ENCODE peak calls at places on chromosomes 13 and 19, in nine cellular contexts. C is EL; O is cardiac fibroblast; G is thyroid gland; M is stimulated activated CD4-positive, alpha-beta T cell treated with anti-CD3 and anti-CD28 coated beads, Interleukin-2, amount 100 ng/mL, for 48 hours; R is anterior cingulate cortex; W is epithelial cell of esophagus; A is activated CD4-positive, alpha-beta T cell treated with anti-CD3 and anti-CD28 coated beads for 24 hours; B is activated T-helper 1 cell treated with Interleukin-2 at 50 U/mL for 16 hours. U is an unnamed sample.

GRCh38 chr19:42207767-42208259 is 9.7 kb downstream of the DEDD2 start:
- DNase-seq in G (no peak), R (no peak), M (no peak), W (peak), B (peak), O (peak), A (no peak), C (peak), U (no peak)

GRCh38 chr19:36646746-36647145 is 19.9 kb downstream of the ZNF461 start:
- DNase-seq in B (no peak), C (no peak), O (no peak), R (no peak), A (no peak), G (no peak), W (no peak), M (no peak), U (no peak)

GRCh38 chr19:50607874-50608785 is 31.6 kb downstream of the SYT3 start:
- DNase-seq in C (peak), A (peak), W (peak), R (peak), B (peak), G (peak), O (peak), M (peak), U (peak)

GRCh38 chr13:114099918-114100445 is 32.4 kb downstream of the RASA3 start:
- DNase-seq in G (no peak), B (no peak), C (peak), O (peak), M (no peak), A (no peak), R (no peak), W (peak), U (no peak)

GRCh38 chr13:44271915-44272341 is 101.7 kb upstream of the SERP2 start:
- DNase-seq in B (no peak), R (peak), G (no peak), M (no peak), O (no peak), C (no peak), W (no peak), A (no peak), U (no peak)

GRCh38 chr13:25310891-25311290 is 9.5 kb downstream of the NUP58 start:
- DNase-seq in M (no peak), O (no peak), A (no peak), R (no peak), B (no peak), G (no peak), W (no peak), C (no peak), U (no peak)

GRCh38 chr13:110815471-110816204 is 99.2 kb downstream of the ANKRD10 start:
- DNase-seq in C (no peak), O (no peak), B (no peak), A (no peak), M (no peak), G (no peak), W (peak), R (no peak), U (no peak)

GRCh38 chr13:108269601-108270328 is at the start of gene TNFSF13B:
- DNase-seq in B (peak), G (peak), W (peak), M (peak), C (peak), R (no peak), O (peak), A (peak), U (peak)

GRCh38 chr13:31922724-31923123 is 108.8 kb upstream of the FRY start:
- DNase-seq in A (no peak), M (no peak), G (no peak), B (no peak), O (no peak), R (no peak), C (no peak), W (no peak), U (no peak)

GRCh38 chr13:30463820-30464495 is 1.8 kb downstream of the HMGB1 start:
- DNase-seq in R (peak), M (peak), B (peak), W (peak), G (peak), O (peak), C (peak), A (peak), U (no peak)

GRCh38 chr19:11452814-11453335 is 17.4 kb downstream of the PRKCSH start:
- DNase-seq in A (no peak), O (no peak), B (no peak), M (no peak), C (no peak), G (no peak), R (no peak), W (no peak), U (no peak)

GRCh38 chr19:17576758-17577532 is 21.5 kb downstream of the COLGALT1 start:
- DNase-seq in A (no peak), G (peak), B (no peak), O (peak), C (peak), M (no peak), R (no peak), W (peak), U (no peak)

GRCh38 chr19:3471954-3472655 is 8.2 kb downstream of the SMIM24 start:
- DNase-seq in B (peak), G (no peak), C (no peak), W (no peak), M (peak), R (no peak), O (no peak), A (peak), U (no peak)

GRCh38 chr19:8638078-8638619 is 7.7 kb downstream of the NFILZ start:
- DNase-seq in W (no peak), A (no peak), G (no peak), C (peak), O (peak), R (no peak), M (no peak), B (no peak), U (no peak)

GRCh38 chr13:113089693-113090414 is 15.7 kb upstream of the F7 start:
- DNase-seq in C (no peak), B (no peak), W (no peak), R (no peak), G (no peak), A (no peak), M (no peak), O (no peak), U (no peak)

GRCh38 chr13:20492641-20493040 is 33.0 kb downstream of the CRYL1 start:
- DNase-seq in O (peak), G (peak), A (no peak), R (no peak), W (peak), B (no peak), M (peak), C (peak), U (no peak)

GRCh38 chr13:93982189-93982918 is 497.1 kb downstream of the DCT start:
- DNase-seq in R (no peak), O (no peak), C (no peak), A (no peak), W (no peak), G (no peak), B (no peak), M (no peak), U (no peak)

GRCh38 chr13:46184277-46184699 is 2.3 kb upstream of the LCP1 start:
- DNase-seq in O (peak), M (peak), A (peak), R (no peak), B (peak), W (no peak), C (peak), G (peak), U (no peak)

GRCh38 chr19:46489445-46490272 is 6.0 kb downstream of the PNMA8B start:
- DNase-seq in M (no peak), W (peak), C (peak), O (peak), R (no peak), B (no peak), G (peak), A (no peak), U (no peak)

GRCh38 chr13:94481966-94482365 is 2.5 kb upstream of the DCT start:
- DNase-seq in C (peak), O (peak), B (no peak), M (no peak), R (no peak), W (peak), A (no peak), G (no peak), U (no peak)

GRCh38 chr19:42206871-42207755 is 10.4 kb downstream of the DEDD2 start:
- DNase-seq in G (no peak), C (peak), B (no peak), M (no peak), W (peak), A (no peak), O (peak), R (no peak), U (no peak)

GRCh38 chr19:35673121-35673804 is 6.9 kb downstream of the UPK1A start:
- DNase-seq in M (peak), O (peak), R (no peak), W (peak), C (peak), A (peak), G (peak), B (peak), U (peak)

GRCh38 chr13:24911135-24911524 is 147.2 kb downstream of the RNF17 start:
- DNase-seq in B (no peak), C (peak), W (peak), O (peak), R (no peak), G (no peak), M (no peak), A (no peak), U (no peak)

GRCh38 chr19:1445932-1446712 is 3.8 kb upstream of the APC2 start:
- DNase-seq in G (no peak), R (peak), C (no peak), W (no peak), A (no peak), O (no peak), M (no peak), B (no peak), U (no peak)

GRCh38 chr13:49669735-49670309 is 21.5 kb downstream of the EBPL start:
- DNase-seq in W (peak), R (peak), G (peak), M (no peak), A (no peak), O (peak), C (peak), B (no peak), U (peak)

GRCh38 chr19:5113101-5113557 is 144.2 kb downstream of the KDM4B start:
- DNase-seq in A (no peak), O (peak), C (peak), B (no peak), W (no peak), M (no peak), R (no peak), G (no peak), U (no peak)

GRCh38 chr13:52651880-52652169 is 811 bp upstream of the SUGT1 start:
- DNase-seq in G (no peak), O (no peak), W (no peak), B (no peak), A (no peak), R (peak), M (no peak), C (no peak), U (no peak)

GRCh38 chr19:8004723-8005513 is 523 bp downstream of the ELAVL1 start:
- DNase-seq in R (no peak), W (peak), M (no peak), G (no peak), A (no peak), C (peak), O (peak), B (no peak), U (no peak)

GRCh38 chr13:27745301-27745700 is 47.0 kb upstream of the GSX1 start:
- DNase-seq in W (no peak), C (no peak), R (no peak), G (no peak), O (no peak), B (no peak), A (no peak), M (no peak), U (no peak)